ENCODE peak calls at places on chromosome 20, in four cellular contexts. M is AG04450, F is H9, V is tibial artery. J is an unnamed sample.

GRCh38 chr20:16441526-16442164 is 131.6 kb downstream of the KIF16B start:
- DNase-seq in F (no peak), M (no peak), V (no peak), J (no peak)

GRCh38 chr20:19935842-19936241 is 81.3 kb upstream of the NAA20 start:
- DNase-seq in F (no peak), V (no peak), M (no peak), J (no peak)

GRCh38 chr20:49658508-49658907 is 55.2 kb downstream of the B4GALT5 start:
- DNase-seq in M (no peak), V (no peak), F (no peak), J (no peak)

GRCh38 chr20:50015993-50016770 is 33.4 kb downstream of the SNAI1 start:
- DNase-seq in F (no peak), V (no peak), M (no peak), J (no peak)

GRCh38 chr20:4100679-4101078 is 85.3 kb upstream of the RNF24 start:
- DNase-seq in M (no peak), F (no peak), V (no peak), J (no peak)

GRCh38 chr20:21702553-21703467 is 2.7 kb upstream of the PAX1 start:
- DNase-seq in M (no peak), F (peak), V (no peak), J (peak)

GRCh38 chr20:5831539-5832237 is 81.5 kb downstream of the SHLD1 start:
- DNase-seq in F (no peak), V (no peak), M (no peak), J (no peak)

GRCh38 chr20:17525650-17526049 is 5.5 kb downstream of the BFSP1 start:
- DNase-seq in V (no peak), M (no peak), F (peak), J (no peak)

GRCh38 chr20:48733296-48733790 is 94.5 kb downstream of the PREX1 start:
- DNase-seq in V (no peak), F (no peak), M (no peak), J (no peak)

GRCh38 chr20:35845561-35845960 is 73.7 kb downstream of the PHF20 start:
- DNase-seq in V (no peak), M (no peak), F (no peak), J (no peak)

GRCh38 chr20:48750941-48751620 is 76.7 kb downstream of the PREX1 start:
- DNase-seq in V (no peak), F (peak), M (no peak), J (peak)

GRCh38 chr20:4951299-4951698 is 50.0 kb downstream of the SLC23A2 start:
- DNase-seq in V (peak), F (no peak), M (no peak), J (no peak)

GRCh38 chr20:63939061-63939935 is 16.9 kb downstream of the UCKL1 start:
- DNase-seq in V (no peak), M (no peak), F (peak), J (peak)

GRCh38 chr20:16518068-16518783 is 55.0 kb downstream of the KIF16B start:
- DNase-seq in F (peak), M (peak), V (no peak), J (peak)

GRCh38 chr20:11551491-11551890 is 366.2 kb upstream of the BTBD3 start:
- DNase-seq in M (no peak), F (no peak), V (no peak), J (no peak)

GRCh38 chr20:11549172-11550117 is 368.2 kb upstream of the BTBD3 start:
- DNase-seq in M (no peak), F (no peak), V (no peak), J (no peak)

GRCh38 chr20:11555510-11555909 is 362.2 kb upstream of the BTBD3 start:
- DNase-seq in F (no peak), M (no peak), V (no peak), J (no peak)

GRCh38 chr20:11556410-11556809 is 361.3 kb upstream of the BTBD3 start:
- DNase-seq in M (no peak), V (no peak), F (no peak), J (no peak)

DNA sequence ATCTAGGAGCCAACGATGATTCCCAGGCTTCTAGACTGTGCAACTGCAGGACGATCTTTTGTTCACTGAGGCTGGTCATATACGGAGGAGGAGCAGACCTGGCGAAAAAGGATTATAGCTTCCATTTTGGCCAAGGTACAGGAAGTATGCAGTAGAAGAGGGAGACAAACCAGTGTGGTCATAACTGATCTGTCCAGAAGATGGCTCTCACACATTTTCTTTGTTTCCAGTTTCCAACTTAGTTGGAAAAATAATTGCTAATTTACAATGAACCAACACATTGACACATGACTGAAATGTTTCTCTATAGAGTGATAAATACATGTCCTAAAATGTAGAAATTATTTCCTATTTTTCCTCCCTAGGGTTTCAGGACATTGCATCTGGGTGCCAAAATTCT is 364.1 kb upstream of the BTBD3 start:
- DNase-seq in V (no peak), M (no peak), F (no peak), J (no peak)
- TF ChIP-seq CTCF in V (no peak), M (peak), F (peak), J (no peak)

GRCh38 chr20:44253528-44253927 is 6.4 kb downstream of the GDAP1L1 start:
- DNase-seq in F (peak), M (no peak), V (no peak), J (no peak)
- TF ChIP-seq CTCF in F (peak), M (peak), V (no peak), J (no peak)

GRCh38 chr20:52809003-52809402 is 163.2 kb upstream of the TSHZ2 start:
- DNase-seq in F (peak), V (no peak), M (no peak), J (no peak)

GRCh38 chr20:52806918-52807317 is 165.2 kb upstream of the TSHZ2 start:
- DNase-seq in V (no peak), M (no peak), F (no peak), J (no peak)

GRCh38 chr20:52814371-52814770 is 157.8 kb upstream of the TSHZ2 start:
- DNase-seq in F (no peak), V (no peak), M (no peak), J (no peak)

DNA sequence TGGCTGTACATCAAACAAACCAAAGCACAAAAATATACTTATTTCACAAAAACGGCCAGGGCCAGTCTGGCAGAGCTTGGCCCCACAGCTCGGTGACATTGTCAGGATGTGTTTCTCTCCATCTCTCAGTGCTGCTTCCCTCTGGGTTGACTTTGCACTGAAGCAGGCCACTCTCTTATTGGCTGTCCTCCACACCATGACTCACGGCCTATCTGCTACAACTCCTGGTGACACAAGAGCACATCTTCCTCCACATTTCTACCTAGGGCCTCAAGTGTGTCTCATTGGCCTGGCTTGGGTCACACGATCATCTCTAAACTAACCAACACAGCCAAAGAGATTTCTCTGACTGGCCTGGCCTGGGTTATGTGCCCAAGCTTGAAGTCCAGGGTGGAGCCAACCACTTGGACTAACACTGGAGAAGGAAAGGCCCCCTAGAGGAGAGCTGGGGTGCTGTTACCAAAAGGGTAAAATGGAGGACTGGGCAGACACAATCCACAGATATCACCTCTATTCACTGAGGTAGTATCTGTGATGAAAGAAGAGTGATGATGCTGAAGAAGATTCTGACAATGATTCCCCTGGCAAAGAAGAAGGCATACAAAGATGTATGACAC is 159.8 kb upstream of the TSHZ2 start:
- DNase-seq in F (no peak), V (no peak), M (no peak), J (no peak)
- TF ChIP-seq CTCF in F (peak), V (no peak), M (no peak), J (no peak)

DNA sequence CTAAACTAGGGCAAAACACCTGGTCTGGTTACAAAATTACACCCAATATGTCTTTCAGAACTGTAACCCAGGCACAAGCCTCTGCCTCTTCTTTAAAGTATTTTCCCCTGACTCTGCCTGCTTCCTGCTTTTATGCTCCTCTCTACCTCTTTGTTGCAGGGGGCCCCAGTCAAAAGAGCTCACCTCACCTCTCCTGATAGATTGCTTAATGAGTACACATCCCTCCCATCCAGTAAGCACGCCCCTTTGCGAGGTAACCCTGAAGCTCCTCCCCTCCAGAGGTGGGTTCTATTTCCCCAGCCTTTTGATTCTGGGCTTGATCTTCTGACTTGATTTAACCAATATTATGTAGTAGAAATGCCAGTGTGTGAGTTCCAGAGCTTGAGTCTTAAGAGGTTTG is 56.6 kb upstream of the EYA2 start:
- DNase-seq in M (no peak), F (peak), V (no peak), J (no peak)
- TF ChIP-seq CTCF in M (no peak), F (no peak), V (no peak), J (no peak)

DNA sequence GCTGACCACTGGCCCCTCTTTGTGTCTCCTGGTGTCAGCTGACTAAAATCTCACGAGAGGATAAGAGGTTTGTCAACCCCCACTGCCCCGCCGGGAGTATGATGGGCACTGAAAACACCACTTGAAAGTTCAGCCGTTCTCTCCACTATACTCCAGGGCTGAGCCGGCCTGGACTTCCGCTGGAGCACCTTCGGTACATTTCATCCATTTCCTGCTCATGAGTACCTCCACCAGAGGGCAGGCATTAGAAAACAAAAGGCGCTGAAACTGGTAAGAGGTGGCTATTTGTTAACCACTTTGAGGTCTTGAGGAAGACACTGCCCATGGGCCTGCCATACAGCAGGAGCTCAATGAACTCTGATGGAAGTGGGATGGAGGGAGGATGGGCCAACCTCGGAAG is 17.9 kb upstream of the ANKRD60 start:
- DNase-seq in M (no peak), F (peak), V (no peak), J (peak)
- TF ChIP-seq CTCF in M (peak), F (peak), V (no peak), J (peak)

GRCh38 chr20:53984354-53984753 is 86.0 kb downstream of the BCAS1 start:
- DNase-seq in V (no peak), F (no peak), M (no peak), J (no peak)

GRCh38 chr20:53981130-53981529 is 89.3 kb downstream of the BCAS1 start:
- DNase-seq in F (no peak), V (no peak), M (no peak), J (no peak)

GRCh38 chr20:53983401-53983800 is 87.0 kb downstream of the BCAS1 start:
- DNase-seq in F (no peak), V (no peak), M (no peak), J (no peak)

GRCh38 chr20:53981752-53982437 is 88.5 kb downstream of the BCAS1 start:
- DNase-seq in V (no peak), F (no peak), M (no peak), J (no peak)

GRCh38 chr20:53982624-53983023 is 87.8 kb downstream of the BCAS1 start:
- DNase-seq in V (no peak), M (no peak), F (no peak), J (no peak)
- TF ChIP-seq CTCF in V (no peak), M (no peak), F (no peak), J (no peak)

GRCh38 chr20:25316506-25317190 is 68.8 kb downstream of the PYGB start:
- DNase-seq in M (no peak), V (peak), F (no peak), J (no peak)

GRCh38 chr20:25317351-25318075 is 69.6 kb downstream of the PYGB start:
- DNase-seq in F (no peak), V (peak), M (no peak), J (no peak)

GRCh38 chr20:25314497-25315417 is 66.9 kb downstream of the PYGB start:
- DNase-seq in F (no peak), V (peak), M (no peak), J (no peak)

GRCh38 chr20:25313608-25314007 is 65.7 kb downstream of the PYGB start:
- DNase-seq in F (no peak), M (no peak), V (no peak), J (no peak)

DNA sequence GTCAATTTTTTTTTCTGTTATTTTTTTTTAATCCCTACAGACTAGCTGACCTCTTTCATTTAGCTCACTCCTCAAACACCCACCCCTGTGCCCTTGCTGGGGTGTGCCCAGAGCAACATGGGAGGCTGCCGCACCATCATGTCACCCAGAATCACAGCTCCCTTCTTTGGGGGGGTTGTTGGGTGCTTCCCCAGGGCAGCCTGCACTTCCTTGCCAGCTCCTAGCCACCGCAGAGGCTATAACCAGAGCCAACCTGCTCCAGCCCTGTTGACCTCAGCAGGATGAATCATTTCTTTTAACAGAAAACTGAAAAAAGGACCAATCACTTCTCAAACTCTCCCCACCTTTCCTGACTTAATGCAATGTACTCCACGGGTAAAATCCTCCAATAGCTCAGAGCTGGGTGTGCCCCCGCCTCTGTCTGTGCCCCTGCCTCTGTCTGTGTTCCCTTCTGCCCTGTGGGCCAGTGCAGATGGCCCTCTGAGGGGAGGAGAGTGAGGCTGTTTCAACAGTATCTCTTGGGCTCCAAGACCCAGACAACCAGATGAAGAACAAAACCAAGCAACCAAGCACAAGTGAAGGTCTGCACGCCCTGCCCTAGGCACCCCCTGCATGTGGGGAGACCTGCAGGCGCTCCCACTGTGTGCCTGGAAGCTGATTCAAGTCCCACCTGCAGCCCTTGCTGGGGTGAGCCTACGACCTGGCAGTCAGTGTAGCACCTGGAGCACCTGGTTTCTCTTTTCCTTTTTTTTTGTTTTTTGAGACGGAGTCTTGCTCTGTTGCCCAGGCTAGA is 67.7 kb downstream of the PYGB start:
- DNase-seq in F (no peak), V (peak), M (no peak), J (no peak)
- TF ChIP-seq CTCF in F (no peak), V (no peak), M (no peak), J (no peak)

J was measured in endothelial cell.